ENCODE peak calls at places on chromosomes 2 and 18, in ten cellular contexts. L is EL; U is H1; P is left lobe of liver; O is left colon; W is LHCN-M2; Z is HT1080; G is central memory CD4-positive, alpha-beta T cell; F is GM10248; N is stimulated activated naive CD8-positive, alpha-beta T cell treated with anti-CD3 and anti-CD28 coated beads, Interleukin-15, Interleukin-2, amounts not matched to agents 100 U/mL and 50 U/mL, for 24 hours. R is an unnamed sample.

GRCh38 chr18:40437517-40437916 is 1517.5 kb upstream of the PIK3C3 start:
- DNase-seq in W (no peak), U (no peak), N (no peak), O (no peak), F (no peak), Z (no peak), L (no peak), P (no peak), G (no peak), R (no peak)

GRCh38 chr2:147937744-147938349 is 82.7 kb downstream of the ORC4 start:
- DNase-seq in U (no peak), F (peak), O (no peak), Z (peak), N (no peak), G (peak), P (no peak), L (peak), W (peak), R (peak)

GRCh38 chr2:158458617-158458920 is 1.8 kb downstream of the PKP4 start:
- DNase-seq in O (no peak), Z (no peak), W (peak), G (no peak), U (no peak), N (no peak), L (peak), F (no peak), P (no peak), R (no peak)

GRCh38 chr2:73952499-73953446 is 26.1 kb downstream of the DGUOK start:
- DNase-seq in L (peak), O (no peak), P (no peak), N (no peak), W (peak), G (no peak), U (no peak), Z (peak), F (no peak), R (no peak)

GRCh38 chr2:101697124-101697793 is at the start of gene MAP4K4:
- DNase-seq in N (peak), Z (peak), G (peak), O (peak), L (peak), P (peak), U (peak), W (peak), F (peak), R (peak)

GRCh38 chr18:31225668-31226067 is 63.0 kb upstream of the DSC1 start:
- DNase-seq in P (no peak), N (no peak), G (no peak), L (no peak), Z (peak), O (no peak), W (no peak), U (no peak), F (no peak), R (no peak)

GRCh38 chr2:8669157-8669852 is 12.6 kb upstream of the ID2 start:
- DNase-seq in P (no peak), Z (peak), L (no peak), O (no peak), U (no peak), G (no peak), F (no peak), N (no peak), W (peak), R (no peak)

GRCh38 chr18:64208531-64208930 is 59.6 kb upstream of the LINC00305 start:
- DNase-seq in L (no peak), F (no peak), O (no peak), W (no peak), N (no peak), U (no peak), P (no peak), G (no peak), Z (no peak), R (peak)

GRCh38 chr2:134818321-134818720 is 20.1 kb upstream of the ACMSD start:
- DNase-seq in G (no peak), N (no peak), Z (peak), O (no peak), L (peak), P (no peak), F (no peak), U (no peak), W (no peak), R (no peak)

GRCh38 chr18:40415224-40415791 is 1539.7 kb upstream of the PIK3C3 start:
- DNase-seq in W (no peak), L (no peak), U (no peak), N (no peak), O (no peak), G (no peak), F (no peak), Z (no peak), P (no peak), R (no peak)

GRCh38 chr2:226973821-226974220 is 138.0 kb downstream of the RHBDD1 start:
- DNase-seq in N (no peak), L (no peak), Z (no peak), U (no peak), G (no peak), F (no peak), W (no peak), O (no peak), P (no peak), R (no peak)

GRCh38 chr2:124563415-124563814 is 538.3 kb downstream of the CNTNAP5 start:
- DNase-seq in U (no peak), P (no peak), N (no peak), G (no peak), L (no peak), F (no peak), Z (peak), O (no peak), W (no peak), R (no peak)

GRCh38 chr2:143513081-143513480 is 383.9 kb downstream of the ARHGAP15 start:
- DNase-seq in N (peak), G (no peak), Z (peak), F (peak), P (no peak), U (peak), O (no peak), W (peak), L (peak), R (no peak)

GRCh38 chr18:5066380-5066977 is 130.6 kb downstream of the AKAIN1 start:
- DNase-seq in U (peak), G (no peak), W (no peak), O (peak), F (no peak), N (peak), L (no peak), Z (no peak), P (no peak), R (no peak)

GRCh38 chr2:1047485-1047884 is 96.8 kb downstream of the SNTG2 start:
- DNase-seq in P (no peak), L (peak), U (no peak), N (no peak), G (no peak), F (no peak), W (peak), Z (no peak), O (no peak), R (no peak)

GRCh38 chr2:55498582-55498981 is 20.9 kb upstream of the CFAP36 start:
- DNase-seq in N (no peak), O (no peak), U (no peak), L (no peak), G (no peak), Z (no peak), W (peak), F (no peak), P (no peak), R (no peak)

GRCh38 chr18:58592223-58593214 is 36.4 kb downstream of the ALPK2 start:
- DNase-seq in U (no peak), L (no peak), W (no peak), Z (no peak), G (no peak), F (no peak), O (no peak), P (peak), N (no peak), R (no peak)

GRCh38 chr2:107824848-107825563 is 1.7 kb upstream of the RGPD4 start:
- DNase-seq in F (no peak), L (no peak), G (no peak), U (no peak), N (no peak), P (no peak), O (no peak), W (no peak), Z (no peak), R (no peak)

GRCh38 chr2:11343344-11343625 is 1.2 kb downstream of the ROCK2 start:
- DNase-seq in Z (no peak), L (no peak), U (no peak), N (no peak), W (no peak), P (no peak), F (no peak), O (no peak), G (no peak), R (no peak)

GRCh38 chr2:37615808-37616673 is 55.4 kb downstream of the CDC42EP3 start:
- DNase-seq in G (peak), L (no peak), F (no peak), Z (no peak), P (no peak), W (no peak), U (no peak), O (peak), N (peak), R (no peak)

GRCh38 chr2:74917702-74918619 is 40.5 kb upstream of the POLE4 start:
- DNase-seq in Z (peak), N (no peak), P (no peak), O (no peak), G (no peak), L (peak), F (no peak), U (no peak), W (peak), R (peak)

GRCh38 chr2:85169581-85169980 is 36.4 kb downstream of the TCF7L1 start:
- DNase-seq in P (no peak), O (no peak), W (no peak), G (no peak), N (no peak), L (no peak), U (no peak), F (no peak), Z (no peak), R (no peak)

GRCh38 chr2:215850380-215850779 is 163.0 kb downstream of the MREG start:
- DNase-seq in P (no peak), O (no peak), G (no peak), L (no peak), W (peak), U (no peak), Z (no peak), N (no peak), F (no peak), R (no peak)

GRCh38 chr2:29322011-29322410 is 206.8 kb downstream of the CLIP4 start:
- DNase-seq in N (no peak), Z (peak), P (no peak), L (peak), W (no peak), G (no peak), O (no peak), U (no peak), F (no peak), R (no peak)

GRCh38 chr2:27362678-27363420 is 6.3 kb upstream of the GTF3C2 start:
- DNase-seq in Z (no peak), N (no peak), G (no peak), L (no peak), O (no peak), F (no peak), W (no peak), P (no peak), U (no peak), R (no peak)

GRCh38 chr2:45771251-45771650 is 119.8 kb downstream of the PRKCE start:
- DNase-seq in F (no peak), O (peak), Z (no peak), L (no peak), G (no peak), U (no peak), N (no peak), W (no peak), P (no peak), R (peak)

GRCh38 chr2:33215299-33215698 is 261.1 kb upstream of the RASGRP3 start:
- DNase-seq in F (no peak), U (no peak), O (no peak), P (no peak), G (no peak), L (peak), N (no peak), Z (peak), W (peak), R (no peak)

GRCh38 chr2:235669269-235669831 is 175.5 kb downstream of the AGAP1 start:
- DNase-seq in N (peak), G (peak), F (no peak), O (peak), P (peak), U (peak), W (peak), L (peak), Z (peak), R (peak)

GRCh38 chr2:45119038-45119437 is 109.8 kb upstream of the SIX2 start:
- DNase-seq in L (peak), F (no peak), Z (peak), N (no peak), W (peak), G (no peak), P (no peak), U (no peak), O (no peak), R (no peak)

GRCh38 chr2:10654069-10654468 is 35.7 kb downstream of the NOL10 start:
- DNase-seq in L (peak), U (no peak), W (peak), Z (peak), O (no peak), F (no peak), P (no peak), G (peak), N (peak), R (peak)

GRCh38 chr2:216519154-216519762 is 20.6 kb downstream of the RPL37A start:
- DNase-seq in P (peak), O (peak), G (peak), W (peak), F (peak), U (peak), Z (peak), N (peak), L (peak), R (no peak)

GRCh38 chr18:40577255-40577654 is 1377.8 kb upstream of the PIK3C3 start:
- DNase-seq in G (no peak), F (no peak), Z (peak), O (no peak), N (no peak), W (no peak), L (no peak), U (no peak), P (no peak), R (no peak)

GRCh38 chr2:95074663-95075439 is 46.8 kb downstream of the MRPS5 start:
- DNase-seq in W (no peak), P (no peak), G (peak), F (no peak), Z (no peak), L (no peak), U (no peak), O (no peak), N (peak), R (no peak)